ENCODE peak calls at places on chromosomes 12 and 14, in five cellular contexts. H is cardiac muscle cell, W is cardiac fibroblast, P is brain microvascular endothelial cell, I is fibroblast of lung. M is an unnamed sample.
A peak's percentile ranks its signal among the peaks of the same experiment; 100 is the strongest.

GRCh38 chr14:91145396-91146160 is 31.7 kb downstream of the DGLUCY start:
- DNase-seq in W (no peak), H (no peak), I (no peak), P (no peak), M (no peak)

GRCh38 chr12:51836833-51837184 is 11.7 kb downstream of the FIGNL2 start:
- DNase-seq in I (no peak), H (no peak), P (no peak), W (no peak), M (no peak)

GRCh38 chr14:55336161-55336560 is 64.9 kb downstream of the FBXO34 start:
- DNase-seq in P (peak; percentile 43), H (peak; percentile 27), I (no peak), W (no peak), M (no peak)

GRCh38 chr14:89629383-89629782 is 212.3 kb upstream of the FOXN3 start:
- DNase-seq in P (no peak), H (no peak), W (no peak), I (no peak), M (no peak)

GRCh38 chr12:15274561-15274967 is 47.7 kb upstream of the PTPRO start:
- DNase-seq in P (no peak), H (no peak), I (no peak), W (peak; percentile 73), M (no peak)

GRCh38 chr12:88960213-88960878 is 380.1 kb upstream of the KITLG start:
- DNase-seq in P (no peak), W (peak; percentile 58), H (peak; percentile 58), I (peak; percentile 75), M (no peak)

GRCh38 chr14:35268946-35269345 is 23.2 kb upstream of the PSMA6 start:
- DNase-seq in I (no peak), W (no peak), P (no peak), H (no peak), M (no peak)

GRCh38 chr14:56555921-56556570 is 23.6 kb upstream of the TMEM260 start:
- DNase-seq in P (no peak), W (peak; percentile 55), H (peak; percentile 65), I (peak; percentile 20), M (no peak)

GRCh38 chr14:32683679-32684078 is 255.0 kb upstream of the NPAS3 start:
- DNase-seq in I (no peak), W (no peak), P (no peak), H (no peak), M (no peak)

GRCh38 chr14:54133896-54134295 is 177.3 kb upstream of the BMP4 start:
- DNase-seq in W (peak; percentile 64), H (peak; percentile 29), I (peak; percentile 48), P (peak; percentile 23), M (peak; percentile 92)

GRCh38 chr14:92729632-92730358 is 18.6 kb downstream of the LGMN start:
- DNase-seq in H (peak; percentile 93), P (peak; percentile 87), I (peak; percentile 96), W (peak; percentile 86), M (peak; percentile 54)

GRCh38 chr14:79967453-79967852 is 243.9 kb downstream of the DIO2 start:
- DNase-seq in H (no peak), P (no peak), I (peak; percentile 21), W (peak; percentile 5), M (no peak)

GRCh38 chr14:55130194-55130550 is 1.1 kb downstream of the LGALS3 start:
- DNase-seq in H (peak; percentile 11), P (no peak), I (peak; percentile 45), W (peak; percentile 64), M (no peak)

GRCh38 chr12:77667101-77667500 is 163.6 kb upstream of the NAV3 start:
- DNase-seq in H (no peak), P (peak; percentile 98), I (peak; percentile 97), W (peak; percentile 12), M (no peak)

GRCh38 chr12:101277443-101277842 is 2.5 kb upstream of the UTP20 start:
- DNase-seq in H (no peak), W (no peak), I (no peak), P (no peak), M (no peak)

GRCh38 chr12:56931474-56931978 is 2.7 kb downstream of the SDR9C7 start:
- DNase-seq in I (peak; percentile 50), P (peak; percentile 8), W (peak; percentile 82), H (peak; percentile 92), M (no peak)

GRCh38 chr12:130832561-130833209 is 6.4 kb downstream of the STX2 start:
- DNase-seq in I (peak; percentile 68), H (peak; percentile 62), P (peak; percentile 25), W (peak; percentile 74), M (no peak)

GRCh38 chr12:212799-213526 is 994 bp downstream of the SLC6A12 start:
- DNase-seq in W (no peak), P (no peak), I (no peak), H (peak; percentile 37), M (peak; percentile 37)

GRCh38 chr14:72774894-72775620 is 118.8 kb downstream of the DPF3 start:
- DNase-seq in I (no peak), W (no peak), H (no peak), P (no peak), M (no peak)

GRCh38 chr14:56659964-56660551 is 80.5 kb downstream of the TMEM260 start:
- DNase-seq in W (peak; percentile 61), H (peak; percentile 60), I (peak; percentile 44), P (peak; percentile 39), M (no peak)

GRCh38 chr12:13613297-13613696 is 368.1 kb downstream of the GRIN2B start:
- DNase-seq in H (no peak), P (no peak), W (no peak), I (no peak), M (no peak)

GRCh38 chr12:13980548-13981295 is 680 bp downstream of the GRIN2B start:
- DNase-seq in H (no peak), I (no peak), W (no peak), P (no peak), M (no peak)

GRCh38 chr12:41967668-41968649 is 176.7 kb downstream of the GXYLT1 start:
- DNase-seq in P (no peak), H (peak; percentile 32), I (peak; percentile 88), W (no peak), M (peak; percentile 92)

GRCh38 chr12:42382013-42382696 is 56.2 kb downstream of the PPHLN1 start:
- DNase-seq in H (peak; percentile 71), W (peak; percentile 66), P (no peak), I (no peak), M (no peak)

GRCh38 chr12:47079894-47080724 is at the start of gene AMIGO2:
- DNase-seq in H (peak; percentile 79), W (peak; percentile 59), I (peak; percentile 75), P (peak; percentile 61), M (no peak)

GRCh38 chr12:83823386-83824045 is 1089.1 kb downstream of the SLC6A15 start:
- DNase-seq in H (peak; percentile 46), W (peak; percentile 9), I (no peak), P (peak; percentile 35), M (peak; percentile 6)

GRCh38 chr12:106302401-106303201 is at the start of gene TCP11L2:
- DNase-seq in H (peak; percentile 87), W (peak; percentile 78), P (peak; percentile 66), I (peak; percentile 71), M (no peak)

GRCh38 chr12:106301611-106302321 is 767 bp upstream of the TCP11L2 start:
- DNase-seq in W (peak; percentile 43), P (peak; percentile 36), H (peak; percentile 57), I (peak; percentile 50), M (no peak)

GRCh38 chr12:106304001-106304421 is 1.5 kb downstream of the TCP11L2 start:
- DNase-seq in P (no peak), W (no peak), I (no peak), H (peak; percentile 8), M (no peak)

GRCh38 chr12:106304797-106305196 is 2.3 kb downstream of the TCP11L2 start:
- DNase-seq in W (no peak), H (no peak), I (no peak), P (no peak), M (no peak)

GRCh38 chr12:106303202-106303820 is 778 bp downstream of the TCP11L2 start:
- DNase-seq in P (peak; percentile 74), W (peak; percentile 75), I (peak; percentile 63), H (peak; percentile 89), M (no peak)
- TF ChIP-seq CTCF in P (no peak), W (peak; percentile 18), I (no peak), H (peak; percentile 6), M (no peak)

GRCh38 chr14:36504805-36505192 is 15.2 kb downstream of the NKX2-1 start:
- DNase-seq in P (no peak), H (no peak), I (no peak), W (no peak), M (no peak)
- H3K4me3 ChIP-seq in P (no peak overlapping the region), H (no peak overlapping the region), I (no peak overlapping the region), W (no peak overlapping the region), M (no peak overlapping the region)

DNA sequence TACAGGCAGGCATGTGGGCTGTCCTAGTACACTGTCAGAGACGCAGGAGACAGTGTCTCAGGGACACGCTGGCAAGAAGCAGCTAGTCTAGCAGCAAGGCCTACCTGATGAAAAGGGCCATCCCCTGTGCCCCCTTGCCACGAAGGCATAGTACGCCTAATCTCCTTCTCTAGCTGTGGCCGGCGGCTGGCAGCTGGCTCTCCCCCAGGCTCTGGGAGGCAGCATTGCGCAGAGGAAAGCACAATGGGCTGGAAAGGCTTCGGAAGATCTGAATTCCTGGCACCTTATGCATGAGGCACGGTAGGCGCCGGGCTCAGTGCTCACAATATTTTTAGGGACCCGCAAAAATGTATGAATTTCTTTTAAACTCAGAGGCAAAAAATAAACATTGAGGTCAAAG is 16.0 kb upstream of the PLEKHH1 start:
- DNase-seq in P (no peak), W (peak; percentile 26), I (peak; percentile 42), H (peak; percentile 43), M (no peak)
- TF ChIP-seq CTCF in P (peak; percentile 42), W (no peak), I (no peak), H (peak; percentile 15), M (peak; percentile 37)

DNA sequence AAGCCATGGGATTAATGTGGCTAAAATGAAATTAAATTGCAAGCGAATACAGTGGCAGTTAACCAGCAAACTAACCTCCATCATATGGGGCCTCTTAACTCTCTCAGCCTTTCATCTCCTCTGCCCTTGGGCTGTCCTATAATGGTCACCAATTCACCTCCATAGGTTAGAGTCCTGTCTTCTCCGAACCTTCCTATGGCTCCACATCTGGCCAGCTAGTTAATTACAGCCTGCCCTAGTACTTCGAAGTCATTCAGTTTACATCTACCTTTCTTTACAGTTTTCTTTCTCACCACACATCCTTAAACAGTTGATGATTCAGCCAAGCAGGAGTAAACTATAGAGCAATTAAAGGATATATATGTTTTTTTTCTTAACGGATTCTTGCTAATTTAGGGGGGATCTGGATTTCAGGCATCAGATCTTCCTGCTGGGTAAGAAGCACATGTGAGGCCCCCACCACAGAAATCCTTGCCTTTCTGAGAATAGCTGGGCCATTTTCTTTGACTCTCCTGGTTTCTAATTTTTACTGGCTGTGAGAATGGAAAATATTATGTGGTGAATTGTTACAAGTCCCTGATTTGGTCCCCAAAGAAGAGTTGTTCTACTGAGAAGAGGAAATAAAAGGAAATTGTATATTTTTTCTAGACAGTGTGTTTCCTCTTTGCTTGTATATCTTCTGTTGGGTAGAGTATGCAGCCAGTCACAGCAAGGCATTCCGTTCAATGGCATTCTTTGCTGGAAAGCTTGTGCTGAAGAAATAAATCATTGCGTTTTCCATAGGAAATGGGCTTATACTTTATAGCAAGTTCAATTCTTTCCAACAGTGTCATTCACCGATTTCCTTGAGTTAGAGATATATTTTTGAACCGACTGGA is 16.7 kb downstream of the HMGA2 start:
- DNase-seq in W (no peak), I (no peak), H (no peak), P (no peak), M (no peak)
- H3K4me3 ChIP-seq in W (no peak overlapping the region), I (no peak overlapping the region), H (no peak overlapping the region), P (no peak overlapping the region), M (no peak overlapping the region)